ENCODE peak calls at places on chromosomes 2 and 18, in seven cellular contexts. S, I, W, C, X, Q and K are unnamed samples.

GRCh38 chr2:41791523-41791922 is 256.3 kb upstream of the PKDCC start:
- DNase-seq in I (peak; percentile 10), X (no peak), S (peak; percentile 3), Q (peak; percentile 51), C (peak; percentile 21), W (no peak), K (peak; percentile 34)

GRCh38 chr18:28002841-28003240 is 174.1 kb downstream of the CDH2 start:
- DNase-seq in S (no peak), C (no peak), W (no peak), I (no peak), Q (no peak), X (no peak), K (no peak)

GRCh38 chr2:173355132-173355865 is 627 bp downstream of the CDCA7 start:
- DNase-seq in I (peak; percentile 32), C (peak; percentile 48), X (no peak), W (no peak), S (peak; percentile 43), Q (peak; percentile 49), K (peak; percentile 44)

GRCh38 chr2:224260605-224261004 is 141.3 kb downstream of the FAM124B start:
- DNase-seq in W (no peak), X (no peak), I (no peak), C (no peak), Q (no peak), S (no peak), K (no peak)

GRCh38 chr2:226184940-226185575 is 614.6 kb downstream of the IRS1 start:
- DNase-seq in S (no peak), Q (peak; percentile 7), C (peak; percentile 63), W (no peak), I (peak; percentile 88), X (no peak), K (peak; percentile 14)

GRCh38 chr2:209391776-209392401 is 32.0 kb upstream of the MAP2 start:
- DNase-seq in C (peak; percentile 65), W (no peak), X (no peak), S (no peak), I (no peak), Q (peak; percentile 77), K (no peak)

GRCh38 chr2:107376910-107377309 is 449.8 kb upstream of the RGPD4 start:
- DNase-seq in I (no peak), S (no peak), W (no peak), C (no peak), Q (no peak), X (no peak), K (no peak)

GRCh38 chr2:73906847-73907505 is 14.2 kb downstream of the ACTG2 start:
- DNase-seq in W (no peak), C (no peak), I (no peak), X (no peak), Q (no peak), S (no peak), K (no peak)

GRCh38 chr2:27019459-27020336 is 13.1 kb upstream of the TMEM214 start:
- DNase-seq in C (no peak), X (no peak), Q (no peak), W (no peak), I (no peak), S (no peak), K (no peak)

GRCh38 chr2:28868611-28869010 is 1.5 kb downstream of the TRMT61B start:
- DNase-seq in X (no peak), Q (peak; percentile 5), W (no peak), C (no peak), I (no peak), S (no peak), K (no peak)

GRCh38 chr2:86821306-86821705 is 30.6 kb upstream of the CD8A start:
- DNase-seq in C (no peak), W (no peak), I (no peak), Q (no peak), S (no peak), X (no peak), K (no peak)

GRCh38 chr2:201151127-201152074 is 31.5 kb upstream of the CASP10 start:
- DNase-seq in S (no peak), W (no peak), Q (peak; percentile 93), X (no peak), I (peak; percentile 76), C (peak; percentile 92), K (peak; percentile 77)

GRCh38 chr2:107263596-107264090 is 377.7 kb upstream of the ST6GAL2 start:
- DNase-seq in I (no peak), S (no peak), W (no peak), Q (no peak), C (no peak), X (no peak), K (no peak)

GRCh38 chr2:218999881-219000568 is 6.8 kb upstream of the CRYBA2 start:
- DNase-seq in Q (no peak), C (no peak), I (no peak), W (no peak), S (no peak), X (no peak), K (no peak)

GRCh38 chr2:206701952-206702630 is 16.1 kb downstream of the DYTN start:
- DNase-seq in C (no peak), S (no peak), W (no peak), I (no peak), Q (no peak), X (no peak), K (no peak)

GRCh38 chr2:207528980-207529329 is 807 bp upstream of the CREB1 start:
- DNase-seq in X (no peak), I (no peak), Q (peak; percentile 26), C (no peak), W (no peak), S (no peak), K (peak; percentile 55)

GRCh38 chr2:151437630-151438029 is 27.9 kb downstream of the RIF1 start:
- DNase-seq in I (peak; percentile 10), Q (peak; percentile 20), X (no peak), W (no peak), C (no peak), S (no peak), K (peak; percentile 6)

GRCh38 chr2:70808983-70809958 is 11.1 kb downstream of the CLEC4F start:
- DNase-seq in W (no peak), I (no peak), S (no peak), C (no peak), X (no peak), Q (no peak), K (no peak)

GRCh38 chr2:142218471-142218870 is 87.7 kb upstream of the LRP1B start:
- DNase-seq in X (no peak), I (no peak), W (no peak), S (no peak), Q (peak; percentile 93), C (peak; percentile 30), K (peak; percentile 1)

GRCh38 chr2:124533226-124533954 is 508.3 kb downstream of the CNTNAP5 start:
- DNase-seq in Q (no peak), C (no peak), S (no peak), W (no peak), I (no peak), X (no peak), K (no peak)

GRCh38 chr2:203061346-203061745 is 46.7 kb downstream of the NBEAL1 start:
- DNase-seq in I (peak; percentile 26), W (no peak), X (no peak), S (no peak), Q (no peak), C (peak; percentile 86), K (no peak)

GRCh38 chr2:239369631-239370161 is 31.1 kb downstream of the HDAC4 start:
- DNase-seq in Q (peak; percentile 5), C (no peak), I (peak; percentile 48), X (no peak), S (no peak), W (no peak), K (no peak)

GRCh38 chr2:1930376-1930775 is 186.1 kb upstream of the PXDN start:
- DNase-seq in I (no peak), X (no peak), C (no peak), S (no peak), Q (no peak), W (no peak), K (no peak)

GRCh38 chr2:17857016-17857415 is 21.5 kb upstream of the KCNS3 start:
- DNase-seq in S (no peak), I (no peak), Q (peak; percentile 69), C (peak; percentile 16), W (no peak), X (no peak), K (no peak)

GRCh38 chr18:3261393-3262233 is at the start of gene MYL12B:
- DNase-seq in W (no peak), S (peak; percentile 86), Q (peak; percentile 83), C (peak; percentile 75), I (no peak), X (peak; percentile 71), K (peak; percentile 78)

GRCh38 chr2:152718909-152719645 is 657 bp downstream of the ARL6IP6 start:
- DNase-seq in Q (peak; percentile 87), S (no peak), I (peak; percentile 32), W (no peak), X (no peak), C (peak; percentile 14), K (peak; percentile 73)

GRCh38 chr2:121220995-121221394 is 64.0 kb downstream of the TFCP2L1 start:
- DNase-seq in X (no peak), S (no peak), I (no peak), W (no peak), Q (peak; percentile 79), C (no peak), K (peak; percentile 41)

GRCh38 chr2:135986507-135986906 is 1.1 kb upstream of the DARS1 start:
- DNase-seq in Q (no peak), S (no peak), W (no peak), I (no peak), C (no peak), X (no peak), K (no peak)

GRCh38 chr2:9462872-9463697 is 11.3 kb upstream of the IAH1 start:
- DNase-seq in S (no peak), X (no peak), Q (no peak), W (no peak), C (no peak), I (no peak), K (no peak)